ENCODE peak calls at places on chromosome 20, in six cellular contexts. O is HepG2, W is A549, T is SK-N-SH, S is GM12878, M is K562. H is an unnamed sample.

GRCh38 chr20:51184289-51184688 is 161.4 kb upstream of the KCNG1 start:
- DNase-seq in O (no peak), W (no peak), T (no peak), S (no peak), M (no peak), H (no peak)

GRCh38 chr20:24017160-24017761 is 28.7 kb upstream of the GGTLC1 start:
- DNase-seq in O (no peak), W (no peak), T (no peak), S (no peak), M (no peak), H (no peak)

GRCh38 chr20:10319855-10320254 is 101.2 kb downstream of the SNAP25 start:
- DNase-seq in O (no peak), W (no peak), T (no peak), S (no peak), M (no peak), H (no peak)

GRCh38 chr20:20820780-20821495 is 108.5 kb upstream of the RALGAPA2 start:
- DNase-seq in O (no peak), W (no peak), T (no peak), S (no peak), M (no peak), H (no peak)

GRCh38 chr20:2210646-2211556 is 84.9 kb upstream of the TGM3 start:
- DNase-seq in O (no peak), W (peak; percentile 37), T (no peak), S (no peak), M (no peak), H (no peak)

GRCh38 chr20:37727247-37727956 is 33.6 kb downstream of the CTNNBL1 start:
- DNase-seq in O (peak; percentile 74), W (no peak), T (no peak), S (no peak), M (no peak), H (no peak)

GRCh38 chr20:23365390-23366165 is 3.6 kb downstream of the GZF1 start:
- DNase-seq in O (no peak), W (no peak), T (peak; percentile 37), S (no peak), M (no peak), H (no peak)

GRCh38 chr20:48799315-48800105 is 28.3 kb downstream of the PREX1 start:
- DNase-seq in O (no peak), W (no peak), T (peak; percentile 48), S (no peak), M (no peak), H (no peak)

GRCh38 chr20:24681634-24682495 is 212.4 kb downstream of the SYNDIG1 start:
- DNase-seq in O (no peak), W (no peak), T (no peak), S (no peak), M (no peak), H (no peak)

GRCh38 chr20:2748551-2749342 is 51.7 kb downstream of the CPXM1 start:
- DNase-seq in O (no peak), W (no peak), T (no peak), S (no peak), M (no peak), H (peak; percentile 33)

GRCh38 chr20:60113024-60113724 is 155.0 kb downstream of the CDH26 start:
- DNase-seq in O (no peak), W (no peak), T (no peak), S (no peak), M (no peak), H (no peak)

GRCh38 chr20:8244637-8245036 is 112.6 kb downstream of the PLCB1 start:
- DNase-seq in O (peak; percentile 50), W (no peak), T (no peak), S (no peak), M (no peak), H (no peak)

GRCh38 chr20:18404172-18404571 is 62.7 kb downstream of the DZANK1 start:
- DNase-seq in O (no peak), W (no peak), T (no peak), S (no peak), M (no peak), H (no peak)

GRCh38 chr20:1301031-1301529 is 27.9 kb downstream of the SDCBP2 start:
- DNase-seq in O (no peak), W (peak; percentile 31), T (no peak), S (no peak), M (peak; percentile 45), H (no peak)

GRCh38 chr20:35235881-35236280 is 9.4 kb downstream of the MMP24 start:
- DNase-seq in O (no peak), W (no peak), T (no peak), S (no peak), M (no peak), H (no peak)

GRCh38 chr20:35238170-35238569 is 11.7 kb downstream of the MMP24 start:
- DNase-seq in O (no peak), W (no peak), T (no peak), S (no peak), M (peak; percentile 48), H (no peak)

GRCh38 chr20:35226775-35227681 is 538 bp downstream of the MMP24 start:
- DNase-seq in O (peak; percentile 35), W (peak; percentile 49), T (peak; percentile 86), S (no peak), M (peak; percentile 91), H (no peak)

GRCh38 chr20:35237486-35237885 is 11.0 kb downstream of the MMP24 start:
- DNase-seq in O (no peak), W (no peak), T (no peak), S (no peak), M (no peak), H (no peak)

GRCh38 chr20:35232575-35232974 is 6.1 kb downstream of the MMP24 start:
- DNase-seq in O (no peak), W (no peak), T (no peak), S (no peak), M (no peak), H (no peak)
- TF ChIP-seq CHD2 in O (no peak), W (no peak), T (no peak), S (no peak), M (no peak), H (no peak)

GRCh38 chr20:44700306-44700705 is 14.9 kb upstream of the CCN5 start:
- DNase-seq in O (no peak), W (no peak), T (no peak), S (no peak), M (no peak), H (no peak)
- H3K27ac ChIP-seq in O (no peak overlapping the region), W (peak overlapping the region; percentile 45), T (no peak overlapping the region), S (no peak overlapping the region), M (no peak overlapping the region), H (no peak overlapping the region)

GRCh38 chr20:4324611-4325238 is 309.4 kb upstream of the RNF24 start:
- DNase-seq in O (no peak), W (no peak), T (no peak), S (no peak), M (no peak), H (no peak)

GRCh38 chr20:4327956-4328355 is 312.6 kb upstream of the RNF24 start:
- DNase-seq in O (no peak), W (no peak), T (no peak), S (no peak), M (no peak), H (no peak)

GRCh38 chr20:4328541-4328940 is 313.2 kb upstream of the RNF24 start:
- DNase-seq in O (no peak), W (no peak), T (no peak), S (no peak), M (no peak), H (no peak)

GRCh38 chr20:4325548-4326187 is 310.3 kb upstream of the RNF24 start:
- DNase-seq in O (no peak), W (no peak), T (no peak), S (no peak), M (no peak), H (no peak)

GRCh38 chr20:4326194-4327065 is 311.1 kb upstream of the RNF24 start:
- DNase-seq in O (no peak), W (peak; percentile 26), T (no peak), S (no peak), M (no peak), H (no peak)
- TF ChIP-seq CHD2 in O (no peak), W (no peak), T (no peak), S (no peak), M (no peak), H (no peak)

DNA sequence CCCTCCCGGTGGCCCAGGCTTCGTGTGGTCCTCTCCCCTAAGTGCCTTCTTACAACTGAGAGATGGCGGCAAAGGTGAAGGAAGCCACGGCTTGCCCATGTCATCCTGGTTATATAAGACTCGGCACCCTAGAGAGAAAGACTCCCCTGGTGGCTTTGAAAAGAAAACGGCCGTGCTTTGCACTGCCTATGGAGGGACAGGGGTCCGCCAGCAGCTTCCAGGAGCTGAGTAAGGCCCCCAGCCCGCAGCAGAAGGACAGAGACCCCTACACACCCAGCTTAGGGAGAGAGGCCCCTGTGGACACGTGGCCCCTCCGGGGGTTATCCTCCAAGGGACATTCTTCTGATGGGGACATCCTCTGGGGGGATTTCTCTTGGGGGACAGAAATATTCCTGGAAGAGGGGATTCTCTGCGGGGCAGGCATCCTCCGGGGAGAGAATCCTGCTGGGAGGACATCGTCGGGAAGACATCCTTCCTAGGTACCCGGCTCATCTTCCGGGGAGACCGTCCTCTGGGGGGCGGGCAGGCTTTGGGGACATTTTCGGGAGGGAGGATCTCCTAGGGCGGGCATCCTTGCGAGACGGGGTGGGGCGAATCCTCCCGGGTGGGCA is 509 bp upstream of the OGFR start:
- DNase-seq in O (peak; percentile 67), W (no peak), T (peak; percentile 64), S (no peak), M (no peak), H (no peak)
- H3K27ac ChIP-seq in O (peak overlapping the region; percentile 35), W (peak overlapping the region; percentile 92), T (peak overlapping the region; percentile 67), S (no peak overlapping the region), M (no peak overlapping the region), H (no peak overlapping the region)

DNA sequence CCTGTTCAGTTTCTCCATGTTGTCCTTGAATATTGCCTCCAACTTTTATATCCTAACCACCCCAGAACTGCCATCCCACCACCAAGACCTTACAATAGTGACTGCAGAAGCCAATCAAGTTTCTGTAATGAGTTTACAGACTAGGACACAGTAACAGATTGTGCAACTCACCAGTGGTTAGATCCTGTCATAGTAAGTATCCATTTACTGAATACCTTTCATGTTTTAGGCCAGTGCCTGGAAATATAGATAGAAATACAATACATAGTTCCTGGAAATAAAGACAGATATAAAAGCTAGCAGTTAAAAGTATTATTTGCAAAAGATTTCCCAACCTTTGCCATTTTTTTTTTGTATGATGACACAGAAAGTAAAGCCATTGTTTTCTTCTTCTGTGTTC is 471.8 kb upstream of the BTBD3 start:
- DNase-seq in O (no peak), W (no peak), T (no peak), S (no peak), M (no peak), H (no peak)
- TF ChIP-seq CHD2 in O (no peak), W (no peak), T (no peak), S (no peak), M (no peak), H (no peak)

GRCh38 chr20:62875419-62876355 is 14.1 kb upstream of the TCFL5 start:
- DNase-seq in O (peak; percentile 92), W (peak; percentile 91), T (peak; percentile 93), S (no peak), M (peak; percentile 81), H (no peak)
- H3K27ac ChIP-seq in O (peak overlapping the region; percentile 48), W (peak overlapping the region; percentile 89), T (peak overlapping the region; percentile 93), S (no peak overlapping the region), M (peak overlapping the region; percentile 84), H (no peak overlapping the region)

DNA sequence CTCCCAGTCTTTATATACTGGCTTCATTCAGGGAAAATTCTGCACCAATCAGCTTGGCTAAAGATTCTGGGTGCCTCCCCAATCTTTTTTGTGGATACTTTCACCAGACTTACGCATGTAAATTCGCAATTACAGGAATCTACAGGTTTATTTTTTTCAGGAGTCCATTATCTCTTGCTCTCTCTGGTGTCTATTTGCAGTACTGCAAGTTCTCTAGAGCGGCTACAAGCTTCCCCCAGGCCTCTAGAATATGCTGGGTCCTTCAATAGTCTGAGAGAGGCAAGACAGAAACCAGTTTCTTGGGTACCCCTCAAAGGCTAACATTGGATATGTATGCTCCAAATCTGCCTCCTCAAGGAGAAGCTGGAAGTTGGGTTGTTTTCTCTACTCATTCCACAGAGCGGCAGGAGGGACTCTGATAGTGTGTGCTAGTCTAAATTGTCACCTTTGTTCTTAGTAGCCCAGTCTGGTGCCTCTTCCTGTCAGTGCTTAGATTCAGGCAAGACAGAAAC is 58.5 kb downstream of the SUN5 start:
- DNase-seq in O (peak; percentile 55), W (no peak), T (peak; percentile 44), S (no peak), M (no peak), H (no peak)
- TF ChIP-seq CHD2 in O (no peak), W (no peak), T (no peak), S (no peak), M (no peak), H (no peak)